ENCODE peak calls at places on chromosomes 16 and 17, in seven cellular contexts. V, D, Y, Z, L, A and U are unnamed samples.

GRCh38 chr17:40112191-40112590 is 9.6 kb upstream of the MSL1 start:
- DNase-seq in V (no peak), D (no peak), Y (no peak), Z (no peak), L (no peak), A (no peak), U (no peak)

GRCh38 chr16:26365555-26365954 is 673.8 kb downstream of the HS3ST4 start:
- DNase-seq in V (no peak), D (no peak), Y (no peak), Z (no peak), L (no peak), A (no peak), U (no peak)

GRCh38 chr16:84080378-84080777 is 36.4 kb downstream of the MBTPS1 start:
- DNase-seq in V (no peak), D (peak; percentile 33), Y (no peak), Z (no peak), L (no peak), A (no peak), U (peak; percentile 44)

GRCh38 chr16:1640261-1640956 is 28.2 kb downstream of the CRAMP1 start:
- DNase-seq in V (no peak), D (no peak), Y (no peak), Z (no peak), L (no peak), A (no peak), U (no peak)

GRCh38 chr16:8634991-8635736 is 13.7 kb downstream of the METTL22 start:
- DNase-seq in V (no peak), D (no peak), Y (no peak), Z (no peak), L (no peak), A (no peak), U (peak; percentile 35)

GRCh38 chr16:13519871-13520270 is 400.1 kb upstream of the ERCC4 start:
- DNase-seq in V (no peak), D (no peak), Y (no peak), Z (no peak), L (no peak), A (no peak), U (no peak)

GRCh38 chr17:72955391-72956140 is 136.9 kb downstream of the SLC39A11 start:
- DNase-seq in V (no peak), D (no peak), Y (no peak), Z (no peak), L (no peak), A (no peak), U (no peak)

GRCh38 chr16:13014516-13014915 is 113.1 kb downstream of the SHISA9 start:
- DNase-seq in V (no peak), D (peak; percentile 44), Y (no peak), Z (no peak), L (no peak), A (no peak), U (no peak)

GRCh38 chr16:24848065-24848464 is 2.3 kb downstream of the SLC5A11 start:
- DNase-seq in V (no peak), D (peak; percentile 51), Y (no peak), Z (no peak), L (no peak), A (no peak), U (peak; percentile 67)

GRCh38 chr16:4673387-4674046 is 19.8 kb upstream of the NUDT16L1 start:
- DNase-seq in V (no peak), D (no peak), Y (no peak), Z (no peak), L (no peak), A (no peak), U (no peak)

GRCh38 chr16:8620535-8620934 is 963 bp upstream of the METTL22 start:
- DNase-seq in V (no peak), D (peak; percentile 68), Y (no peak), Z (no peak), L (no peak), A (no peak), U (peak; percentile 91)

GRCh38 chr16:79668502-79668901 is 68.0 kb upstream of the MAF start:
- DNase-seq in V (no peak), D (no peak), Y (no peak), Z (no peak), L (no peak), A (no peak), U (no peak)

GRCh38 chr17:80151333-80151732 is 4.4 kb upstream of the EIF4A3 start:
- DNase-seq in V (no peak), D (peak; percentile 47), Y (no peak), Z (no peak), L (no peak), A (no peak), U (no peak)

GRCh38 chr17:65495255-65496060 is 66.0 kb downstream of the AXIN2 start:
- DNase-seq in V (no peak), D (no peak), Y (no peak), Z (peak; percentile 67), L (no peak), A (peak; percentile 31), U (no peak)

GRCh38 chr16:2531696-2532493 is 687 bp upstream of the CEMP1 start:
- DNase-seq in V (peak; percentile 98), D (peak; percentile 98), Y (peak; percentile 99), Z (peak; percentile 99), L (peak; percentile 100), A (peak; percentile 98), U (peak; percentile 89)

GRCh38 chr17:38844261-38844757 is 9.2 kb downstream of the RPL23 start:
- DNase-seq in V (no peak), D (no peak), Y (no peak), Z (no peak), L (no peak), A (no peak), U (no peak)

GRCh38 chr16:73047536-73048291 is at the start of gene ZFHX3:
- DNase-seq in V (peak; percentile 78), D (peak; percentile 70), Y (peak; percentile 64), Z (peak; percentile 77), L (peak; percentile 90), A (peak; percentile 83), U (peak; percentile 33)

GRCh38 chr17:66304304-66305174 is 2.1 kb downstream of the PRKCA start:
- DNase-seq in V (no peak), D (peak; percentile 33), Y (no peak), Z (peak; percentile 56), L (no peak), A (peak; percentile 50), U (no peak)

GRCh38 chr16:11133344-11133921 is 122.6 kb downstream of the SOCS1 start:
- DNase-seq in V (peak; percentile 79), D (peak; percentile 91), Y (no peak), Z (peak; percentile 61), L (peak; percentile 90), A (peak; percentile 44), U (peak; percentile 93)

GRCh38 chr17:75238684-75239191 is 22.7 kb downstream of the GGA3 start:
- DNase-seq in V (peak; percentile 44), D (peak; percentile 46), Y (peak; percentile 70), Z (peak; percentile 68), L (peak; percentile 80), A (peak; percentile 44), U (peak; percentile 57)

GRCh38 chr17:68101992-68102758 is 66.6 kb downstream of the KPNA2 start:
- DNase-seq in V (peak; percentile 16), D (peak; percentile 26), Y (no peak), Z (peak; percentile 67), L (peak; percentile 75), A (peak; percentile 60), U (no peak)

GRCh38 chr17:15920758-15921239 is 24.1 kb upstream of the ADORA2B start:
- DNase-seq in V (peak; percentile 51), D (peak; percentile 98), Y (no peak), Z (peak; percentile 29), L (no peak), A (no peak), U (peak; percentile 82)

GRCh38 chr17:37493249-37494027 is 3.7 kb downstream of the DUSP14 start:
- DNase-seq in V (no peak), D (peak; percentile 98), Y (no peak), Z (no peak), L (no peak), A (no peak), U (peak; percentile 96)

GRCh38 chr17:17044846-17045561 is 2.7 kb downstream of the MPRIP start:
- DNase-seq in V (no peak), D (peak; percentile 48), Y (peak; percentile 52), Z (peak; percentile 51), L (peak; percentile 67), A (peak; percentile 52), U (peak; percentile 27)

GRCh38 chr17:76682306-76682705 is 28.5 kb downstream of the MXRA7 start:
- DNase-seq in V (no peak), D (no peak), Y (no peak), Z (no peak), L (peak; percentile 75), A (no peak), U (no peak)

GRCh38 chr16:81996664-81997529 is 14.4 kb downstream of the SDR42E1 start:
- DNase-seq in V (no peak), D (peak; percentile 38), Y (no peak), Z (no peak), L (no peak), A (no peak), U (peak; percentile 72)

GRCh38 chr17:35944151-35944550 is 638 bp upstream of the LYZL6 start:
- DNase-seq in V (no peak), D (no peak), Y (no peak), Z (no peak), L (no peak), A (no peak), U (no peak)
- H3K4me3 ChIP-seq in V (no peak overlapping the region), D (no peak overlapping the region), Y (no peak overlapping the region), Z (no peak overlapping the region), L (no peak overlapping the region), A (no peak overlapping the region), U (no peak overlapping the region)

DNA sequence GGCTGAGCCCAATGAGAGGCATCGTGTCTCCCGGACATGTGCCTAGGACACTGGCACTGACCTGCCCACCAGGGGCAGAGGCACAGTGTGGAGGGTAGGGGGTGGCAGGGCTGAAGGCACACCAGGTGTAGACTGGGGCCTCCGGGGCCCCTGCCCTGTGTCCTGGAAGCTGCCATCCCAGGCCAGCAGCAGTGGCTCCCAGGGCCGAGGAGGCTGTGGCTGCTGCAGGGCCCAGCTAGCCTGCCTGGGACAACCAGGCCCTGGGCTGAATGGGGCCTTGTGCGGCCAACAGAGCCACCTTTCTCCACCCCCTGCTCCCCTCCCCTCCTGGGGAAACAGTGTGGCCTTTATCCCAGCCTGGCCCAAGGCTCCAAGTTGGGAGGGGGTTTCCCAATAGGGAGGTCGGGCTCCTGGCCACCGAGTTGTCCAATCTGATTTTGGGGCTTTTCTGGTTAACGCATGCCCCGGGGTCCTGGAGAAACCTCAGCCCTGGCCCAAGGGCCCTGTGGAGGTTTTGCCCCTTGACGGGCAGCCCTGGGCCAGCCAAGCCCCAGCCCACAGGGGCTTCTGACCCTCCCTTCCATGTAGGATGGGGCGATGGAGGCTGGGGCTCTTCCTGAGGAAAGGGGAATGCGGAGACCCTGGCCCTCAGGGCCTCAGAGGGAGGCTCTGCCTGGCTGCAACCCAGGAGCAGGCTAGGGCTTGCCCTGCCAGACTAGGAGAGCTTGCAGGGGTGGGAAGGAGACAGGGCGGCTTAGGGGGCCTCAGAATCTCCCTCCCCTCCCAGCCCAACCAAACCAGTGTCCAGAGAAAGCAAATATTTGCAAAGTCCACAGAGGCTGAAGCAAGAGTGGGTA is 4.2 kb downstream of the MTSS2 start:
- DNase-seq in V (no peak), D (no peak), Y (peak; percentile 89), Z (no peak), L (peak; percentile 70), A (no peak), U (no peak)
- H3K27me3 ChIP-seq in V (no peaks in the 10 kb centered on the region), D (no peaks in the 10 kb centered on the region), Y (no peaks in the 10 kb centered on the region), Z (no peaks in the 10 kb centered on the region), L (no peaks in the 10 kb centered on the region), A (no peaks in the 10 kb centered on the region), U (no peaks in the 10 kb centered on the region)

GRCh38 chr16:29821663-29822115 is 1.4 kb downstream of the MVP start:
- DNase-seq in V (no peak), D (peak; percentile 68), Y (no peak), Z (peak; percentile 65), L (no peak), A (no peak), U (peak; percentile 75)
- H3K4me3 ChIP-seq in V (peak overlapping the region; percentile 43), D (peak overlapping the region; percentile 71), Y (no peak overlapping the region), Z (peak overlapping the region; percentile 51), L (peak overlapping the region; percentile 79), A (peak overlapping the region; percentile 82), U (peak overlapping the region; percentile 51)

GRCh38 chr17:77696720-77697460 is 261.6 kb upstream of the TNRC6C start:
- DNase-seq in V (no peak), D (no peak), Y (no peak), Z (no peak), L (peak; percentile 73), A (no peak), U (no peak)
- H3K27me3 ChIP-seq in V (no peaks in the 10 kb centered on the region), D (peaks cover 33% of the 10 kb centered on the region), Y (no peaks in the 10 kb centered on the region), Z (no peaks in the 10 kb centered on the region), L (no peaks in the 10 kb centered on the region), A (peaks cover 13% of the 10 kb centered on the region), U (peaks cover 8% of the 10 kb centered on the region)